ENCODE peak calls at places on chromosomes 3 and 15, in ten cellular contexts. U is tibial nerve; P is activated gamma-delta T cell treated with Interleukin-2 at 50 U/mL for 16 hours; T is effector memory CD4-positive, alpha-beta T cell; S is NK-92 treated with Interleukin-12 subunit alpha and Interleukin-12 subunit beta, amount 100 ng/mL, for 24 hours; N is mesothelial cell of epicardium; H is foreskin fibroblast; X is psoas muscle; C is mucosa of descending colon; A is GM12891. M is an unnamed sample.

GRCh38 chr15:77066961-77067690 is 3.8 kb downstream of the TSPAN3 start:
- DNase-seq in U (no peak), P (no peak), T (no peak), S (no peak), N (no peak), H (no peak), X (no peak), C (no peak), A (no peak), M (no peak)

GRCh38 chr3:123792473-123793201 is 91.5 kb downstream of the MYLK start:
- DNase-seq in U (no peak), P (no peak), T (no peak), S (no peak), N (no peak), H (peak), X (no peak), C (no peak), A (no peak), M (no peak)

GRCh38 chr3:10706156-10707088 is 109.6 kb upstream of the SLC6A11 start:
- DNase-seq in U (no peak), P (no peak), T (no peak), S (no peak), N (no peak), H (no peak), X (no peak), C (no peak), A (no peak), M (no peak)

GRCh38 chr3:134054881-134055280 is 25.2 kb upstream of the SLCO2A1 start:
- DNase-seq in U (no peak), P (no peak), T (no peak), S (no peak), N (no peak), H (no peak), X (no peak), C (no peak), A (no peak), M (no peak)

GRCh38 chr3:32316976-32317375 is 74.7 kb upstream of the CMTM7 start:
- DNase-seq in U (no peak), P (no peak), T (no peak), S (no peak), N (no peak), H (no peak), X (no peak), C (no peak), A (no peak), M (no peak)

GRCh38 chr3:122356402-122356801 is 26.6 kb downstream of the MIX23 start:
- DNase-seq in U (no peak), P (no peak), T (no peak), S (no peak), N (no peak), H (peak), X (no peak), C (peak), A (peak), M (no peak)

GRCh38 chr3:119559441-119559963 is at the start of gene CD80:
- DNase-seq in U (peak), P (peak), T (peak), S (peak), N (no peak), H (peak), X (peak), C (peak), A (no peak), M (no peak)

GRCh38 chr3:128794067-128794768 is 68.2 kb downstream of the RAB7A start:
- DNase-seq in U (no peak), P (no peak), T (no peak), S (no peak), N (no peak), H (peak), X (no peak), C (no peak), A (no peak), M (no peak)

GRCh38 chr3:59469948-59470723 is 420.3 kb upstream of the CFAP20DC start:
- DNase-seq in U (no peak), P (no peak), T (no peak), S (no peak), N (no peak), H (peak), X (no peak), C (no peak), A (no peak), M (no peak)

GRCh38 chr15:63473007-63473748 is 31.2 kb upstream of the USP3 start:
- DNase-seq in U (no peak), P (no peak), T (no peak), S (no peak), N (no peak), H (no peak), X (no peak), C (no peak), A (no peak), M (no peak)